ENCODE peak calls at places on chromosomes 2 and 18, in four cellular contexts. One of them, this sample, is unnamed.

GRCh38 chr2:170509460-170510193 is 205.5 kb upstream of the SP5 start:
- DNase-seq in glutamatergic neuron: peak; percentile 19
- DNase-seq in endothelial cell: no peak
- DNase-seq in HCT116: no peak
- DNase-seq in this sample: no peak

GRCh38 chr2:216884347-216884746 is 24.5 kb upstream of the TNP1 start:
- DNase-seq in endothelial cell: no peak
- DNase-seq in glutamatergic neuron: no peak
- DNase-seq in HCT116: no peak
- DNase-seq in this sample: no peak

GRCh38 chr18:44725300-44726096 is 44.8 kb downstream of the SETBP1 start:
- DNase-seq in glutamatergic neuron: no peak
- DNase-seq in HCT116: no peak
- DNase-seq in endothelial cell: no peak
- DNase-seq in this sample: peak; percentile 44

GRCh38 chr18:49884465-49884864 is 71.1 kb upstream of the ACAA2 start:
- DNase-seq in endothelial cell: no peak
- DNase-seq in glutamatergic neuron: no peak
- DNase-seq in HCT116: no peak
- DNase-seq in this sample: no peak

GRCh38 chr18:78875998-78876650 is 103.5 kb upstream of the SALL3 start:
- DNase-seq in glutamatergic neuron: no peak
- DNase-seq in endothelial cell: no peak
- DNase-seq in HCT116: no peak
- DNase-seq in this sample: no peak

GRCh38 chr18:43720036-43720435 is 442.7 kb upstream of the SYT4 start:
- DNase-seq in endothelial cell: no peak
- DNase-seq in glutamatergic neuron: no peak
- DNase-seq in HCT116: no peak
- DNase-seq in this sample: no peak

GRCh38 chr2:108877506-108877905 is 90.9 kb downstream of the CCDC138 start:
- DNase-seq in HCT116: no peak
- DNase-seq in endothelial cell: no peak
- DNase-seq in glutamatergic neuron: no peak
- DNase-seq in this sample: no peak

GRCh38 chr18:12318334-12318697 is 10.3 kb downstream of the TUBB6 start:
- DNase-seq in glutamatergic neuron: no peak
- DNase-seq in HCT116: no peak
- DNase-seq in endothelial cell: no peak
- DNase-seq in this sample: no peak

GRCh38 chr18:42192251-42193248 is 237.5 kb downstream of the PIK3C3 start:
- DNase-seq in endothelial cell: no peak
- DNase-seq in HCT116: no peak
- DNase-seq in glutamatergic neuron: no peak
- DNase-seq in this sample: no peak

GRCh38 chr18:3540805-3541548 is 91.0 kb downstream of the TGIF1 start:
- DNase-seq in HCT116: no peak
- DNase-seq in glutamatergic neuron: no peak
- DNase-seq in endothelial cell: no peak
- DNase-seq in this sample: no peak

GRCh38 chr2:61220768-61221167 is 58.8 kb downstream of the C2orf74 start:
- DNase-seq in glutamatergic neuron: no peak
- DNase-seq in HCT116: no peak
- DNase-seq in endothelial cell: no peak
- DNase-seq in this sample: no peak

GRCh38 chr2:54122939-54123338 is 7.5 kb downstream of the ACYP2 start:
- DNase-seq in HCT116: peak; percentile 41
- DNase-seq in glutamatergic neuron: no peak
- DNase-seq in endothelial cell: no peak
- DNase-seq in this sample: no peak

GRCh38 chr2:11009866-11010265 is 98.1 kb downstream of the KCNF1 start:
- DNase-seq in HCT116: no peak
- DNase-seq in endothelial cell: no peak
- DNase-seq in glutamatergic neuron: peak; percentile 84
- DNase-seq in this sample: no peak

GRCh38 chr2:236105955-236106607 is 62.1 kb downstream of the GBX2 start:
- DNase-seq in HCT116: no peak
- DNase-seq in endothelial cell: no peak
- DNase-seq in glutamatergic neuron: no peak
- DNase-seq in this sample: no peak

GRCh38 chr2:44016282-44016681 is 20.5 kb upstream of the LRPPRC start:
- DNase-seq in endothelial cell: peak; percentile 72
- DNase-seq in HCT116: no peak
- DNase-seq in glutamatergic neuron: no peak
- DNase-seq in this sample: peak; percentile 68

GRCh38 chr2:131037398-131038257 is 55.6 kb downstream of the FAM168B start:
- DNase-seq in endothelial cell: no peak
- DNase-seq in HCT116: no peak
- DNase-seq in glutamatergic neuron: no peak
- DNase-seq in this sample: no peak

GRCh38 chr2:7572460-7572859 is 655.2 kb downstream of the RNF144A start:
- DNase-seq in endothelial cell: no peak
- DNase-seq in glutamatergic neuron: no peak
- DNase-seq in HCT116: no peak
- DNase-seq in this sample: no peak

GRCh38 chr2:165572155-165572554 is 102.7 kb downstream of the CSRNP3 start:
- DNase-seq in HCT116: no peak
- DNase-seq in glutamatergic neuron: peak; percentile 33
- DNase-seq in endothelial cell: no peak
- DNase-seq in this sample: no peak

GRCh38 chr2:150280255-150280654 is 207.2 kb downstream of the RND3 start:
- DNase-seq in glutamatergic neuron: no peak
- DNase-seq in endothelial cell: no peak
- DNase-seq in HCT116: no peak
- DNase-seq in this sample: no peak

GRCh38 chr2:233479616-233480489 is 86.7 kb downstream of the USP40 start:
- DNase-seq in HCT116: no peak
- DNase-seq in endothelial cell: no peak
- DNase-seq in glutamatergic neuron: no peak
- DNase-seq in this sample: no peak

GRCh38 chr2:104733544-104733943 is 120.4 kb upstream of the POU3F3 start:
- DNase-seq in endothelial cell: peak; percentile 41
- DNase-seq in glutamatergic neuron: no peak
- DNase-seq in HCT116: peak; percentile 36
- DNase-seq in this sample: peak; percentile 42

GRCh38 chr2:168461178-168461941 is 5.3 kb downstream of the CERS6 start:
- DNase-seq in HCT116: no peak
- DNase-seq in endothelial cell: no peak
- DNase-seq in glutamatergic neuron: no peak
- DNase-seq in this sample: no peak

GRCh38 chr2:145789636-145790035 is 1269.7 kb upstream of the ZEB2 start:
- DNase-seq in HCT116: no peak
- DNase-seq in endothelial cell: no peak
- DNase-seq in glutamatergic neuron: no peak
- DNase-seq in this sample: no peak

GRCh38 chr2:72561621-72562318 is 264.1 kb downstream of the EXOC6B start:
- DNase-seq in endothelial cell: no peak
- DNase-seq in glutamatergic neuron: no peak
- DNase-seq in HCT116: no peak
- DNase-seq in this sample: no peak

GRCh38 chr2:213150315-213150951 is 979 bp downstream of the IKZF2 start:
- DNase-seq in endothelial cell: no peak
- DNase-seq in glutamatergic neuron: peak; percentile 18
- DNase-seq in HCT116: no peak
- DNase-seq in this sample: peak; percentile 17

GRCh38 chr2:203649176-203649814 is 57.1 kb upstream of the CD28 start:
- DNase-seq in HCT116: no peak
- DNase-seq in endothelial cell: no peak
- DNase-seq in glutamatergic neuron: no peak
- DNase-seq in this sample: no peak

GRCh38 chr2:203647579-203647978 is 58.9 kb upstream of the CD28 start:
- DNase-seq in endothelial cell: no peak
- DNase-seq in glutamatergic neuron: no peak
- DNase-seq in HCT116: no peak
- DNase-seq in this sample: no peak

GRCh38 chr2:203648273-203648672 is 58.2 kb upstream of the CD28 start:
- DNase-seq in HCT116: no peak
- DNase-seq in glutamatergic neuron: no peak
- DNase-seq in endothelial cell: no peak
- DNase-seq in this sample: no peak

GRCh38 chr2:203646961-203647360 is 59.5 kb upstream of the CD28 start:
- DNase-seq in endothelial cell: no peak
- DNase-seq in HCT116: no peak
- DNase-seq in glutamatergic neuron: no peak
- DNase-seq in this sample: no peak

DNA sequence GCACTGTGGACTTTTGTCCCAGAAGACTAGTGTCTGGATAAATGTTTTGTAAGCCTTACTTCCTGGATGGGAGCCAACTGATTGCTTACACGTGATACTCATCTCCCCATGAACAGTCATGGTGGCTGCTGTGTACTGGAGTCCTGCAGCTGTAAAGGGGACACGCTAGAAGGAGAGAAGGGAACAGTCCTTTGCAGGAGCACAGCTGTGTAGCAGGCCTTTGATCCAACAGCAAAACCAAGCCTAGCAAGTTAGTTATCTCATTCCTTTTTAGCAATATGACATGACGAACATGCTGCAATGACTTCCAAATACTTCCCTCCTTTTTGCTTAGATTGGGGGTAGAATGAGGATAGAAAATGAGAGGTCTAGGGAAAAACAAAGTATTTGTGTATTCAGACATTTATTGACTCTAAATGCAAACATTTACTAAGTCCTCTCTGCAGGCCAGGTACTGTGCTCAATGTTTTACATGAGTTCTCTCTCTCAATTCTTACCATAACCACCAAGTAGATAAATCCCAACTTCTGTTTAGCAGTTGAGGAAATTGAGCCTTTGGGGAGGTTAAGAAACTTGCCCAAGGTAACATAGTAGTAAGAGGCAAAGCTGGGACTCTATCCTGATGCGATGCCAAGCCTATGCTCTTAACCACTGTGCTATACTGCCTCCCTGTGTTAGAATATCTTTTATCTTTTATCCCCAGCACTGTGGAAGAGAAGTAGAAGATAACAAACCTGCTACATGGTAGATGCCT is 55.4 kb upstream of the CD28 start:
- DNase-seq in glutamatergic neuron: no peak
- DNase-seq in endothelial cell: no peak
- DNase-seq in HCT116: peak; percentile 37
- DNase-seq in this sample: peak; percentile 63
- TF ChIP-seq CTCF in glutamatergic neuron: no peak
- TF ChIP-seq CTCF in endothelial cell: no peak
- TF ChIP-seq CTCF in HCT116: peak; percentile 14
- TF ChIP-seq CTCF in this sample: peak; percentile 2

DNA sequence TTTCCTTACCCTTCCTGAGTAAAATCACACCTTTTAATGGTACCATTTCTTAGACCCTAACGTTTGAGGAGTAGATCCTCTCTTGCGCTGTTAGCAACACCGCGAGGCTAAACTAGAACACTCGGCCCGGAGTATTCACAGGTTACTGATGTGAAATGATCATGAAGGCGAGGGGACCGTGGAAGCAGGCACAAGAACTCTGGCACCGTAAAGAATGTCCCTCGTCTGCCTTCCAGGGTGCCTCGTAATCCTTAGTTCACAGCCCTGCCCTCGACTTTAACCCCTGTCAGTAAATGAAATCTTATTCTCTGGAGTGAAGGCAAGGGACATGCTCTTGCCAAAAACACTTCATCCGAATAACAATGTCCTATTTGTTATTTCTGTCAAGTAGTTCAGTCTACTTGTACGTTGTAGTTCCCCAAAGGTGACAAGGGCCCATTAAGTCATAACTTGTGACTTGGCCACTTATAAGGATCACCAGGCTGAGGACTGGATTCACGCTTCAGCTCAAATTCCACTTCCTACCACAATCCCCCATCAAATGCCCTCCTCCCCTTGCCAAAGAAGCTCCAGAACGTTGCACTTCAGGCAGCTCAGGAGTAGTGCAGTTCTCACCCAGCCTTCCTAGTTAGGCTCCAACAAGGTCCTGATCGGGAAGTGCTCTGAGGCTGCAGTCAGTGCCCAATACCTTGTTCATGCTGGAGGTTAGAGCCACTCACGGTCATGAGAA is 43.3 kb upstream of the ITM2C start:
- DNase-seq in glutamatergic neuron: no peak
- DNase-seq in endothelial cell: no peak
- DNase-seq in HCT116: no peak
- DNase-seq in this sample: no peak
- TF ChIP-seq CTCF in glutamatergic neuron: no peak
- TF ChIP-seq CTCF in endothelial cell: no peak
- TF ChIP-seq CTCF in HCT116: no peak
- TF ChIP-seq CTCF in this sample: no peak

DNA sequence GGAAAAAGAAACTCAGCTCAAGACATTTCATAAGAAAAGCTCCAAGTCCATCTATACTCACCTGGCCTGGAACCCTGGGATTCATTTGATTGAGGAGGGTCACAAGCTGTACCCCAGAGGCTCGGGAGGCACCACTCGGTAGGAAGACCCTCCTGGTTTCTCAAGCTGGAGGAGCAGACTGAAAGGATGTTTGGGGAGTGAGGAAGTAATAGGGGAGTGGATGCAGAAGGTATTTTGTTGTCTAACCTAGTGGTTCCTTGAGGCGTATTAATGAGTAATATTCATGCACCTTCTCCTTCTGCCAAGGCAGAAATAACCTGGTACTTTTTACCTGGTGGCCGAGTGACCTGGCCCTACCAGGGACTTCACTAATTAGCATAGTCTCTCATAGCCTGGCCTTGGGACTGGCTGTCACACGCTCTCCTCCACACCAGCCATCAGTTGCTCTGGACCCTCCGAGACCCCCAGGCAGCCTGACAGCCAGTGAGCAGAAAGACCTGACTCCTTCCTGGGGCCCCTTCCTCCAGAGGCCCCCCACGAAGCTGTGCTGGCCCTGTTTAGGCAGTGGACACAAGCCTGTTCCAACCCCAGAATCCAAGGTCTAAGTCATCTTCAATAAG is 161.4 kb downstream of the BCL2 start:
- DNase-seq in HCT116: no peak
- DNase-seq in glutamatergic neuron: no peak
- DNase-seq in endothelial cell: no peak
- DNase-seq in this sample: no peak
- TF ChIP-seq CTCF in HCT116: no peak
- TF ChIP-seq CTCF in glutamatergic neuron: no peak
- TF ChIP-seq CTCF in endothelial cell: no peak
- TF ChIP-seq CTCF in this sample: no peak

GRCh38 chr2:97664636-97664970 is 759 bp upstream of the ACTR1B start:
- DNase-seq in glutamatergic neuron: peak; percentile 46
- DNase-seq in HCT116: peak; percentile 43
- DNase-seq in endothelial cell: peak; percentile 11
- DNase-seq in this sample: no peak
- TF ChIP-seq CTCF in glutamatergic neuron: no peak
- TF ChIP-seq CTCF in HCT116: no peak
- TF ChIP-seq CTCF in endothelial cell: no peak
- TF ChIP-seq CTCF in this sample: no peak

GRCh38 chr2:163799807-163800206 is 64.0 kb upstream of the FIGN start:
- DNase-seq in HCT116: no peak
- DNase-seq in endothelial cell: no peak
- DNase-seq in glutamatergic neuron: no peak
- DNase-seq in this sample: no peak
- TF ChIP-seq CTCF in HCT116: no peak
- TF ChIP-seq CTCF in endothelial cell: no peak
- TF ChIP-seq CTCF in glutamatergic neuron: no peak
- TF ChIP-seq CTCF in this sample: no peak

GRCh38 chr2:119126650-119127049 is 31.9 kb downstream of the C1QL2 start:
- DNase-seq in glutamatergic neuron: peak; percentile 60
- DNase-seq in endothelial cell: peak; percentile 74
- DNase-seq in HCT116: peak; percentile 43
- DNase-seq in this sample: peak; percentile 57
- TF ChIP-seq CTCF in glutamatergic neuron: peak; percentile 76
- TF ChIP-seq CTCF in endothelial cell: peak; percentile 87
- TF ChIP-seq CTCF in HCT116: peak; percentile 86
- TF ChIP-seq CTCF in this sample: peak; percentile 65

This sample was measured in NB4.